ENCODE peak calls at places on chromosome 10, in ten cellular contexts. K, S, G, H, F, Y, M, Z, J and V are unnamed samples.

GRCh38 chr10:79047875-79048638 is 20.7 kb upstream of the ZMIZ1 start:
- DNase-seq in J (no peak), G (no peak), K (peak; percentile 87), S (peak; percentile 13), Z (peak; percentile 71), Y (no peak), M (peak; percentile 51), F (no peak), H (no peak), V (peak; percentile 54)

GRCh38 chr10:79268100-79268670 is 79.1 kb upstream of the PPIF start:
- DNase-seq in J (no peak), H (no peak), S (no peak), Z (no peak), F (no peak), K (no peak), G (no peak), M (no peak), Y (no peak), V (no peak)

GRCh38 chr10:131854579-131855335 is 46.1 kb upstream of the PPP2R2D start:
- DNase-seq in Y (no peak), J (no peak), Z (peak; percentile 38), K (peak; percentile 51), H (no peak), M (peak; percentile 44), G (no peak), F (no peak), S (no peak), V (no peak)

GRCh38 chr10:11705687-11706086 is 36.5 kb upstream of the ECHDC3 start:
- DNase-seq in H (no peak), Y (no peak), G (no peak), J (no peak), M (no peak), S (no peak), F (no peak), Z (no peak), K (no peak), V (no peak)

GRCh38 chr10:101783736-101784118 is 481 bp upstream of the NPM3 start:
- DNase-seq in H (no peak), G (peak; percentile 74), Z (peak; percentile 40), F (peak; percentile 28), M (no peak), J (no peak), K (no peak), Y (no peak), S (no peak), V (no peak)

GRCh38 chr10:48802611-48803046 is 118.0 kb downstream of the WDFY4 start:
- DNase-seq in G (no peak), H (peak; percentile 46), Y (no peak), M (no peak), Z (no peak), F (no peak), J (no peak), K (no peak), S (no peak), V (no peak)

GRCh38 chr10:14173706-14174594 is 156.8 kb downstream of the FRMD4A start:
- DNase-seq in Z (no peak), J (no peak), G (peak; percentile 78), S (no peak), K (no peak), F (peak; percentile 10), H (no peak), M (peak; percentile 61), Y (no peak), V (no peak)

GRCh38 chr10:78407009-78407711 is 373.5 kb downstream of the RPS24 start:
- DNase-seq in K (no peak), H (peak; percentile 48), S (peak; percentile 97), G (peak; percentile 97), Z (peak; percentile 88), F (peak; percentile 92), J (peak; percentile 78), M (peak; percentile 80), Y (peak; percentile 51), V (peak; percentile 89)

GRCh38 chr10:3848768-3849643 is 64.0 kb upstream of the KLF6 start:
- DNase-seq in K (no peak), G (no peak), Z (no peak), H (no peak), Y (no peak), M (no peak), J (no peak), F (peak; percentile 9), S (no peak), V (no peak)

GRCh38 chr10:124239666-124240065 is 146.3 kb upstream of the CHST15 start:
- DNase-seq in K (no peak), H (no peak), Y (no peak), M (no peak), J (no peak), F (no peak), Z (no peak), S (no peak), G (no peak), V (no peak)
- H3K4me1 ChIP-seq in K (no peaks in the 10 kb centered on the region), H (no peaks in the 10 kb centered on the region), Y (no peaks in the 10 kb centered on the region), M (no peaks in the 10 kb centered on the region), J (peaks cover 13% of the 10 kb centered on the region), F (no peaks in the 10 kb centered on the region), Z (no peaks in the 10 kb centered on the region), S (no peaks in the 10 kb centered on the region), G (peaks cover 9% of the 10 kb centered on the region), V (no peaks in the 10 kb centered on the region)

DNA sequence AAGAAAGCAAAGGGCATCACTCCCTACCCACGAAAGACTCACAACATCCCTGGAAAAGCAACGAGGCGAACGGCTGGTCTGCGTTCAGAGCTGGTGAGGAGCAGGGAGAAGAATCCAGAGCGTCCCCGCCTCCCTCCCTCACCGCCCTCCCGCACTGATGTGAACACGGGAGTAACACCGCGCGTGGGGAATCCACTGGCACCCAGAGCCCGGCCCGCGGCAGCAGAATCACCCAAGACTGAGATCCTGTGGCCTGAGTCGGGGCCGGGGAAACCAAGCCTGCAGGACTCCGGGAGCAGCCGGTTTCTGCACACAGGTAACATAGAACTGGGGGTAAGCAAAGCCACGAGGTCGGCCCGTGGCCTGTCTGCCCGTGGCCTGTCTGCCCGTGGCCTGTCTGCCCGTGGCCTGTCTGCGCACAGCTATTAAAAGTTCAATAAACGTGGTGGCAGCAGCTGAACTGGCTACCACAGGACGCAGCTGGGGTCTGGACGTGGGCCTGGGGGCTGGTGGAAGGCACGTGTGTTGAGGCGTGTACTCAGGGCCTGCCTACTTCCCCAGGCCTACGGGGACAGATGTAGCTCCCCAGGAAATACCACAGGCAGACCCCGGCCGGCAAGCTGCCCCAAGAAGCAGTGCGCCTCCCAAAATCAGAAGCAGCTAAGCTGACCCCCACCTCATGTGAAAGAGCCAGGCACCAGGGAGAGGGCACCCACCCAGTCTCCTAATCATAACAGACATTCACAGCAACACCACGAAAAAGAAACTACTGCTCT is 23.0 kb downstream of the DIP2C start:
- DNase-seq in M (no peak), Y (no peak), K (no peak), F (no peak), S (no peak), J (no peak), G (no peak), H (no peak), Z (no peak), V (no peak)
- H3K27ac ChIP-seq in M (no peak overlapping the region), Y (peak overlapping the region; percentile 86), K (no peak overlapping the region), F (no peak overlapping the region), S (peak overlapping the region; percentile 81), J (no peak overlapping the region), G (no peak overlapping the region), H (no peak overlapping the region), Z (peak overlapping the region; percentile 48), V (no peak overlapping the region)

GRCh38 chr10:128572696-128573095 is 446.5 kb upstream of the MKI67 start:
- DNase-seq in Y (no peak), F (no peak), K (no peak), H (no peak), M (no peak), Z (no peak), J (no peak), G (no peak), S (no peak), V (no peak)

GRCh38 chr10:128571745-128572144 is 445.5 kb upstream of the MKI67 start:
- DNase-seq in G (peak; percentile 18), Y (no peak), K (no peak), Z (no peak), S (no peak), F (no peak), M (no peak), H (no peak), J (no peak), V (no peak)

GRCh38 chr10:128573936-128574335 is 447.7 kb upstream of the MKI67 start:
- DNase-seq in G (no peak), Y (no peak), J (no peak), S (no peak), F (no peak), Z (no peak), K (no peak), M (no peak), H (no peak), V (no peak)

GRCh38 chr10:128574616-128575210 is 448.5 kb upstream of the MKI67 start:
- DNase-seq in Z (no peak), G (no peak), J (no peak), Y (no peak), M (no peak), F (no peak), S (no peak), K (no peak), H (no peak), V (no peak)

DNA sequence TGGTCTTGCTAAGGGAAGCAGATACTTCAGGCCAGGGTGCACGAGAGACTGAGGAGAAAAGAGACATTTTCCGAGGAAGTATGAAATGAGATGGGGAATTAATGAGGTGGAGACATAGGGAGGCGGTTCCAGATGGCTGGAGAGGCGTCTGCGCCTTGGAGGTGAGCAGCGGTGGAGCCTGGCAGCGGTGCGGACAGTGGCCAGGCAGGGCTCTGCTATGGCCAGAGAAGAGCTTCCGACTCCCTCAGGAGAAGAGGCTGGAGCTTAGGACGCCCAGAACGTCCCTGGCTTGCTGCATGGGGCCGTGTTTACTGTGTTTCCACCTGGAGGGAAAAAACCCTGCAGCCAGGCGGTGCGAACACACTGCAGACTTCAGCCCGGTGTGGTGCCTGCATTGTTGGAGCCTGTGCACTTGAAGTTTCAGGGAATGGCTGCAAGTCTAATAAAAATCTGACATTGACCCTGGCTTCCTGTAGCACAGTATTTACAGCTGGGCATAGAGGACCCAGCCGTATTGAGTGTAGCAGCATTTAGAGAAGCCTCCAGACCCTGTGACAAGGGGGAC is 447.1 kb upstream of the MKI67 start:
- DNase-seq in F (no peak), S (no peak), G (no peak), Z (no peak), M (no peak), Y (no peak), H (no peak), K (no peak), J (no peak), V (no peak)
- H3K36me3 ChIP-seq in F (no peaks in the 10 kb centered on the region), S (no peaks in the 10 kb centered on the region), G (no peaks in the 10 kb centered on the region), Z (no peaks in the 10 kb centered on the region), M (no peaks in the 10 kb centered on the region), Y (no peaks in the 10 kb centered on the region), H (no peaks in the 10 kb centered on the region), K (no peaks in the 10 kb centered on the region), J (no peaks in the 10 kb centered on the region), V (no peaks in the 10 kb centered on the region)

DNA sequence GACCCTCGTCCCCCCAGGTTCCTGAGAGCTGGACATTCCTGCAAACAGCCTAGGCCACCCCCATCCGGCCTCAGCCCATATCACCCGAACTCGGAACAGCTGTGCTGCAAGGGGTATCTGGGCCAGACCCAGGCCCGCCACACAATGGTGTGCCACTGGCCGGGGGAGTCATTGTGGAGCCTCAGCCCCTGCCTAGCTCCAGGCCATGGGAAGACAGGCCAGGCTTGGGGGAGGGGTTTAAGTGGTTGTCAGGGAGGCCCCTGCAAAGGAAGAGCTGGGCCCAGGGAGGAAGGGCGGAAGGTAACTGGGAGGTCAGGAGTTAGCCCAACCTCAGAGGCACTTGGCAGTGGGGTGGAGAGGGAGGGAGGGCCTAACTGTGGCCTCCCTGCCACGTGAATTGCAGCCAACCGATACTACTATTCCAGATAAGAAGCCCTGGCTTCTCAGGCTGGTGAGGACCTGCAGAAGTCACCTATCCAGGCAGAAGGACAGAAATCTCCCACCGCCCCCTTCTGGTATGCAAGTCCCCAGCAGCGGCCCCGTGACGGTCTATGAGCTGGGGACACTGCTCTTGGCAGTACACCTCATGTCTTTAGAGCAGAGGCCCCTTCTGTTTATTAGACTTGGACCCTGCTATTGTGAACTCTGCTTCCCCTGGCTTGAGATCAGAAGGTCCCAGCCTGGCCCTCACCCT is 26.8 kb downstream of the VSIR start:
- DNase-seq in S (peak; percentile 49), J (peak; percentile 68), Y (no peak), G (peak; percentile 45), K (peak; percentile 88), M (no peak), H (peak; percentile 62), F (no peak), Z (peak; percentile 76), V (no peak)
- H3K4me1 ChIP-seq in S (peaks cover 6% of the 10 kb centered on the region), J (peaks cover 60% of the 10 kb centered on the region), Y (peaks cover 60% of the 10 kb centered on the region), G (peaks cover 5% of the 10 kb centered on the region), K (peaks cover 100% of the 10 kb centered on the region), M (peaks cover 4% of the 10 kb centered on the region), H (peaks cover 53% of the 10 kb centered on the region), F (no peaks in the 10 kb centered on the region), Z (peaks cover 62% of the 10 kb centered on the region), V (peaks cover 39% of the 10 kb centered on the region)